ENCODE peak calls at places on chromosomes 16 and 17, in eight cellular contexts. One of them, this sample, is unnamed.

GRCh38 chr17:1003972-1004768 is 7.2 kb downstream of the TIMM22 start:
- DNase-seq in keratinocyte: no peak
- DNase-seq in psoas muscle: no peak
- DNase-seq in AG04450: no peak
- DNase-seq in HL-60: no peak
- DNase-seq in gastrocnemius medialis: no peak
- DNase-seq in tibial artery: no peak
- DNase-seq in thoracic aorta: no peak
- DNase-seq in this sample: no peak

GRCh38 chr17:596287-596686 is 118.4 kb downstream of the VPS53 start:
- DNase-seq in tibial artery: no peak
- DNase-seq in thoracic aorta: no peak
- DNase-seq in keratinocyte: no peak
- DNase-seq in HL-60: no peak
- DNase-seq in psoas muscle: no peak
- DNase-seq in AG04450: no peak
- DNase-seq in gastrocnemius medialis: no peak
- DNase-seq in this sample: no peak

GRCh38 chr17:28745052-28745776 is 1.4 kb downstream of the TRAF4 start:
- DNase-seq in keratinocyte: no peak
- DNase-seq in HL-60: no peak
- DNase-seq in tibial artery: no peak
- DNase-seq in gastrocnemius medialis: no peak
- DNase-seq in thoracic aorta: no peak
- DNase-seq in AG04450: no peak
- DNase-seq in psoas muscle: no peak
- DNase-seq in this sample: no peak

GRCh38 chr16:48381201-48381600 is 4.0 kb downstream of the SIAH1 start:
- DNase-seq in keratinocyte: no peak
- DNase-seq in gastrocnemius medialis: no peak
- DNase-seq in AG04450: no peak
- DNase-seq in HL-60: no peak
- DNase-seq in tibial artery: no peak
- DNase-seq in thoracic aorta: no peak
- DNase-seq in psoas muscle: no peak
- DNase-seq in this sample: no peak

GRCh38 chr16:84044108-84044488 is 1.5 kb upstream of the SLC38A8 start:
- DNase-seq in tibial artery: no peak
- DNase-seq in AG04450: no peak
- DNase-seq in keratinocyte: no peak
- DNase-seq in thoracic aorta: no peak
- DNase-seq in psoas muscle: no peak
- DNase-seq in HL-60: no peak
- DNase-seq in gastrocnemius medialis: no peak
- DNase-seq in this sample: no peak

GRCh38 chr16:52549011-52549692 is 2.2 kb upstream of the TOX3 start:
- DNase-seq in tibial artery: no peak
- DNase-seq in thoracic aorta: no peak
- DNase-seq in keratinocyte: no peak
- DNase-seq in psoas muscle: no peak
- DNase-seq in gastrocnemius medialis: no peak
- DNase-seq in AG04450: no peak
- DNase-seq in HL-60: no peak
- DNase-seq in this sample: no peak

GRCh38 chr17:79803997-79804855 is 7.3 kb upstream of the CBX8 start:
- DNase-seq in AG04450: no peak
- DNase-seq in psoas muscle: no peak
- DNase-seq in keratinocyte: no peak
- DNase-seq in thoracic aorta: no peak
- DNase-seq in HL-60: peak; percentile 60
- DNase-seq in gastrocnemius medialis: no peak
- DNase-seq in tibial artery: no peak
- DNase-seq in this sample: no peak

GRCh38 chr16:2489581-2489980 is 14.7 kb downstream of the TBC1D24 start:
- DNase-seq in HL-60: no peak
- DNase-seq in psoas muscle: no peak
- DNase-seq in thoracic aorta: no peak
- DNase-seq in AG04450: no peak
- DNase-seq in gastrocnemius medialis: no peak
- DNase-seq in tibial artery: no peak
- DNase-seq in keratinocyte: no peak
- DNase-seq in this sample: no peak

GRCh38 chr17:76410328-76410965 is 26.0 kb downstream of the SPHK1 start:
- DNase-seq in HL-60: no peak
- DNase-seq in psoas muscle: no peak
- DNase-seq in gastrocnemius medialis: no peak
- DNase-seq in thoracic aorta: no peak
- DNase-seq in AG04450: no peak
- DNase-seq in keratinocyte: no peak
- DNase-seq in tibial artery: no peak
- DNase-seq in this sample: no peak

GRCh38 chr17:33739714-33740113 is 446.6 kb upstream of the ASIC2 start:
- DNase-seq in psoas muscle: no peak
- DNase-seq in AG04450: no peak
- DNase-seq in HL-60: no peak
- DNase-seq in gastrocnemius medialis: no peak
- DNase-seq in keratinocyte: no peak
- DNase-seq in tibial artery: no peak
- DNase-seq in thoracic aorta: no peak
- DNase-seq in this sample: no peak

GRCh38 chr17:33640629-33641028 is 347.5 kb upstream of the ASIC2 start:
- DNase-seq in psoas muscle: no peak
- DNase-seq in keratinocyte: no peak
- DNase-seq in gastrocnemius medialis: no peak
- DNase-seq in AG04450: no peak
- DNase-seq in HL-60: no peak
- DNase-seq in thoracic aorta: no peak
- DNase-seq in tibial artery: no peak
- DNase-seq in this sample: no peak

DNA sequence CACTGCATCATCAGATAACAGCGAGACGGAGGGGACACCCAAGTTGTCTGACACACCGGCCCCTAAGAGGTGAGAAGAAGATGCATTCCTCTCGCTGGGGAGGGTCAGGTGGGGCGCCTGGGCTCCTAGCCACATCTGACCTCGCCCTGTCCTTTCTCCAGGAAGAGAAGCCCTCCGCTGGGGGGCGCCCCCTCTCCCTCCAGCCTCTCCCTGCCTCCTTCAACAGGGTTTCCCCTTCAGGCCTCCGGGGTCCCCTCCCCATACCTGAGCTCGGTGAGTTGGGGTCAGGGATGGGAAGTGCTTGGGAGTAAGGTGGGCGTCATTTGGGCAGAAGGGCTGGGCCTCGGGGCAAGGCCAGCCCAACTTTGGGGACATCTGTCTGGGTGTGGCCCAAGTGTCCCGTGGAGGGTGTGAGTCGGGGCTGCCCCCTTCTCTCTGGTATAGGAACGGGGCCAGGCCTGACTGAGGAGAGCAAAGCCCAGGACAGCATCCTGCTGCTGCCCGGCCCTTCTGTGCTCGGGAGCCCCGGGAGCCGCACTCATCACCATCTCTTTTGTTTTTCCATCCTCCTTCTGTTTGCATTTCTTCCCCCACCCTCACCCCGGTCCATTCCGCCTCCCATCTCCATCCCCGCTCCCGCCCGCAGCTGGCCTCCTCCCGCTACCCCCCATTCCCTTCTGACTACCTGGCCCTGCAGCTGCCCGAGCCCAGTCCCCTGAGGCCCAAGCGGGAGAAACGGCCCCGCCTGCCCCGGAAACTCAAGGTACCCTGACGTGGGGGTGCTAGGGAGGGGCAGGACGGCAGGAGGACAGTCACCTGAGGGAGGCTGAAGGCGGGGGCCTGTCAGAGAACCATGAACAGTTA is 5.0 kb downstream of the INO80E start:
- DNase-seq in tibial artery: no peak
- DNase-seq in keratinocyte: no peak
- DNase-seq in thoracic aorta: no peak
- DNase-seq in psoas muscle: no peak
- DNase-seq in HL-60: no peak
- DNase-seq in gastrocnemius medialis: no peak
- DNase-seq in AG04450: no peak
- DNase-seq in this sample: no peak
- TF ChIP-seq CTCF in tibial artery: no peak
- TF ChIP-seq CTCF in keratinocyte: no peak
- TF ChIP-seq CTCF in thoracic aorta: no peak
- TF ChIP-seq CTCF in psoas muscle: no peak
- TF ChIP-seq CTCF in HL-60: no peak
- TF ChIP-seq CTCF in gastrocnemius medialis: no peak
- TF ChIP-seq CTCF in AG04450: no peak
- TF ChIP-seq CTCF in this sample: peak; percentile 6

DNA sequence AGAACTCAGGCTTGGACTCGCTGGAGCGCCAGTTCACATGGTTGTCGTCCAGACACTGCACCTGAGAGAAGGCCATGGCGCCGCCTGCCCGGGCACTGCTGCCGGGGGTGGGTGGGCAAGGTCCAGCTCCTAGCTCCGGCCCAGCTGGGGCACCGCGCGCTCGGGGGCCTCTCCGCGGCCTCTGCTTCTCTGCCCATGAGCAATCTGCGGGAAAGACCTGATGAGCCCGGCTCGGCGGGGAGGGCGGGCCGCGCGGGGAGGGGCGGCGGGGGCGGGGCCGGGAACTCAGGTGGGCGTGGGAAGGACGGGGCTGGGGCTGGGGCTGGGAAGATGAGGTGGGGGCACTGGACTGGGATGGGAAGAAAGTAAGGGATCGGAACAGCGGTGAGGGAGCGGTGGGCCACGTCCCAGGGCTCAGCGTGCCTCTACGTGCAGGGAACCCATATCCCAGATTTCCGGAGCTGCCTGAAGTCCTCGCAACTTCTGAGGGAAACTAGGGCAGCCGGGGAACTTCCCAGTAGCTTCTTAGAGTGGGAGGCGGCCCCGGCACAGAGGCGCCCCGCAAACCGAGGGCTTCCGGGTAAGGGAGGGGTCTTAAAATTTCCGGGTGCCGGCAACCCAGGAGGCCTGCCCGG is 481 bp downstream of the FAM83G start:
- DNase-seq in gastrocnemius medialis: no peak
- DNase-seq in psoas muscle: no peak
- DNase-seq in thoracic aorta: no peak
- DNase-seq in HL-60: peak; percentile 10
- DNase-seq in tibial artery: no peak
- DNase-seq in keratinocyte: no peak
- DNase-seq in AG04450: no peak
- DNase-seq in this sample: no peak
- H3K4me3 ChIP-seq in gastrocnemius medialis: peak overlapping the region; percentile 70
- H3K4me3 ChIP-seq in psoas muscle: peak overlapping the region; percentile 73
- H3K4me3 ChIP-seq in thoracic aorta: peak overlapping the region; percentile 93
- H3K4me3 ChIP-seq in HL-60: peak overlapping the region; percentile 58
- H3K4me3 ChIP-seq in tibial artery: peak overlapping the region; percentile 77
- H3K4me3 ChIP-seq in keratinocyte: peak overlapping the region; percentile 78
- H3K4me3 ChIP-seq in AG04450: peak overlapping the region; percentile 73
- H3K4me3 ChIP-seq in this sample: peak overlapping the region; percentile 50

DNA sequence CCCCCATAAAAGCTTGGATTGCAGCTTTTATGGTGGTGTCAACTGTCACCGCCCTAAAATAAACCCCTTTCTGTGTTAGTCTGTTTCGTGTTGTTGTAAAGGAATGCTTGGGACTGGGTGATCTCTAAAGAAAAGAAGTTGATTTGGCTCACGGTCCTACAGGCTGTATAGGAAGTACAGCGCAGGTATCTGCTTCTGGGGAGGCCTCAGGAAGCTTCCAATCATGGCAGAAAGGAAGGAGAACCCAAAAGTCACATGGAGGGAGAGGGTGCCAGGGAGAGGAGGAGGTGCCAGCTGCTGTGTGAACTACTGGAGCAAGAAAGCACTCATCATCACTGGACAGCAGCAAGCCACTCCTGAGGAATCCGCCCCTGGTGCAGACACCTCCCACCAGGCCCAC is 5.9 kb upstream of the CACNA1H start:
- DNase-seq in HL-60: no peak
- DNase-seq in thoracic aorta: no peak
- DNase-seq in tibial artery: no peak
- DNase-seq in gastrocnemius medialis: no peak
- DNase-seq in psoas muscle: no peak
- DNase-seq in AG04450: no peak
- DNase-seq in keratinocyte: no peak
- DNase-seq in this sample: no peak
- H3K27me3 ChIP-seq in HL-60: peaks cover 11% of the 10 kb centered on the region
- H3K27me3 ChIP-seq in thoracic aorta: no peaks in the 10 kb centered on the region
- H3K27me3 ChIP-seq in tibial artery: peaks cover under 1% of the 10 kb centered on the region
- H3K27me3 ChIP-seq in gastrocnemius medialis: peaks cover 53% of the 10 kb centered on the region
- H3K27me3 ChIP-seq in psoas muscle: no peaks in the 10 kb centered on the region
- H3K27me3 ChIP-seq in AG04450: peaks cover 6% of the 10 kb centered on the region
- H3K27me3 ChIP-seq in keratinocyte: peaks cover 13% of the 10 kb centered on the region
- H3K27me3 ChIP-seq in this sample: peaks cover 3% of the 10 kb centered on the region

GRCh38 chr16:67445441-67445912 is 14.6 kb downstream of the HSD11B2 start:
- DNase-seq in AG04450: no peak
- DNase-seq in HL-60: no peak
- DNase-seq in tibial artery: no peak
- DNase-seq in gastrocnemius medialis: no peak
- DNase-seq in thoracic aorta: no peak
- DNase-seq in psoas muscle: no peak
- DNase-seq in keratinocyte: no peak
- DNase-seq in this sample: no peak
- TF ChIP-seq CTCF in AG04450: peak; percentile 1
- TF ChIP-seq CTCF in HL-60: no peak
- TF ChIP-seq CTCF in tibial artery: no peak
- TF ChIP-seq CTCF in gastrocnemius medialis: no peak
- TF ChIP-seq CTCF in thoracic aorta: no peak
- TF ChIP-seq CTCF in psoas muscle: no peak
- TF ChIP-seq CTCF in keratinocyte: peak; percentile 21
- TF ChIP-seq CTCF in this sample: no peak

This sample was measured in BJ.